ENCODE peak calls at places on chromosomes 4 and X, in four cellular contexts. Q is astrocyte, K is AG04450, R is suprapubic skin. U is an unnamed sample.

GRCh38 chrX:148723551-148723950 is 223.1 kb downstream of the AFF2 start:
- DNase-seq in Q (no peak), R (no peak), K (no peak), U (no peak)

GRCh38 chr4:37604464-37604863 is 81.7 kb downstream of the RELL1 start:
- DNase-seq in R (no peak), Q (peak; percentile 50), K (no peak), U (no peak)

GRCh38 chrX:37817579-37817978 is 29.8 kb downstream of the DYNLT3 start:
- DNase-seq in R (no peak), K (no peak), Q (no peak), U (no peak)

GRCh38 chr4:102429553-102429952 is 71.6 kb upstream of the NFKB1 start:
- DNase-seq in R (no peak), Q (peak; percentile 98), K (no peak), U (peak; percentile 77)

GRCh38 chr4:121155893-121156292 is 8.2 kb downstream of the TNIP3 start:
- DNase-seq in Q (peak; percentile 90), K (peak; percentile 54), R (no peak), U (peak; percentile 86)

GRCh38 chrX:115330498-115331138 is 41.1 kb downstream of the LUZP4 start:
- DNase-seq in R (no peak), Q (peak; percentile 43), K (no peak), U (peak; percentile 80)

GRCh38 chrX:77404318-77404878 is 42.8 kb upstream of the FGF16 start:
- DNase-seq in R (no peak), Q (peak; percentile 10), K (no peak), U (no peak)

GRCh38 chr4:576991-577498 is 950 bp upstream of the TMEM271 start:
- DNase-seq in Q (no peak), R (no peak), K (no peak), U (no peak)

GRCh38 chr4:175536852-175537453 is 275.1 kb downstream of the GPM6A start:
- DNase-seq in Q (peak; percentile 49), K (peak; percentile 8), R (no peak), U (peak; percentile 90)

GRCh38 chr4:155666701-155667537 is at the start of gene GUCY1A1:
- DNase-seq in K (no peak), Q (peak; percentile 6), R (peak; percentile 74), U (peak; percentile 18)

GRCh38 chrX:45889471-45889870 is 655.8 kb downstream of the ZNF674 start:
- DNase-seq in Q (peak; percentile 51), R (no peak), K (no peak), U (no peak)

GRCh38 chr4:184039963-184040383 is 134.9 kb downstream of the STOX2 start:
- DNase-seq in K (no peak), Q (no peak), R (no peak), U (no peak)

GRCh38 chr4:142264961-142265360 is 581.1 kb downstream of the INPP4B start:
- DNase-seq in Q (peak; percentile 67), K (peak; percentile 71), R (no peak), U (peak; percentile 51)

GRCh38 chrX:6021316-6022091 is 207.2 kb downstream of the NLGN4X start:
- DNase-seq in K (no peak), R (no peak), Q (peak; percentile 21), U (peak; percentile 11)
- TF ChIP-seq CTCF in K (peak; percentile 3), R (peak; percentile 32), Q (peak; percentile 60), U (peak; percentile 47)

GRCh38 chr4:56870927-56871326 is 36.8 kb upstream of the REST start:
- DNase-seq in Q (peak; percentile 9), R (no peak), K (peak; percentile 26), U (peak; percentile 37)

GRCh38 chr4:56871357-56871993 is 36.2 kb upstream of the REST start:
- DNase-seq in K (no peak), Q (no peak), R (no peak), U (peak; percentile 14)

GRCh38 chr4:56874166-56874565 is 33.5 kb upstream of the REST start:
- DNase-seq in K (no peak), Q (no peak), R (no peak), U (no peak)

GRCh38 chr4:56876264-56876663 is 31.4 kb upstream of the REST start:
- DNase-seq in R (no peak), Q (no peak), K (no peak), U (no peak)

GRCh38 chr4:56874918-56875317 is 32.8 kb upstream of the REST start:
- DNase-seq in Q (no peak), K (no peak), R (no peak), U (no peak)
- H3K4me3 ChIP-seq in Q (no peak overlapping the region), K (no peak overlapping the region), R (no peak overlapping the region), U (no peak overlapping the region)

GRCh38 chr4:140150886-140151699 is 2.9 kb downstream of the MAML3 start:
- DNase-seq in K (peak; percentile 94), R (peak; percentile 92), Q (peak; percentile 94), U (peak; percentile 96)
- TF ChIP-seq CTCF in K (no peak), R (no peak), Q (no peak), U (no peak)

GRCh38 chrX:153646620-153647373 is at the start of gene DUSP9:
- DNase-seq in K (no peak), R (peak; percentile 46), Q (no peak), U (peak; percentile 27)

GRCh38 chrX:153645921-153646481 is 1.0 kb upstream of the DUSP9 start:
- DNase-seq in R (no peak), Q (no peak), K (no peak), U (no peak)

GRCh38 chrX:153648358-153649177 is 1.6 kb downstream of the DUSP9 start:
- DNase-seq in R (no peak), K (no peak), Q (no peak), U (no peak)

GRCh38 chrX:153649178-153649914 is 2.3 kb downstream of the DUSP9 start:
- DNase-seq in R (peak; percentile 55), Q (no peak), K (no peak), U (no peak)

DNA sequence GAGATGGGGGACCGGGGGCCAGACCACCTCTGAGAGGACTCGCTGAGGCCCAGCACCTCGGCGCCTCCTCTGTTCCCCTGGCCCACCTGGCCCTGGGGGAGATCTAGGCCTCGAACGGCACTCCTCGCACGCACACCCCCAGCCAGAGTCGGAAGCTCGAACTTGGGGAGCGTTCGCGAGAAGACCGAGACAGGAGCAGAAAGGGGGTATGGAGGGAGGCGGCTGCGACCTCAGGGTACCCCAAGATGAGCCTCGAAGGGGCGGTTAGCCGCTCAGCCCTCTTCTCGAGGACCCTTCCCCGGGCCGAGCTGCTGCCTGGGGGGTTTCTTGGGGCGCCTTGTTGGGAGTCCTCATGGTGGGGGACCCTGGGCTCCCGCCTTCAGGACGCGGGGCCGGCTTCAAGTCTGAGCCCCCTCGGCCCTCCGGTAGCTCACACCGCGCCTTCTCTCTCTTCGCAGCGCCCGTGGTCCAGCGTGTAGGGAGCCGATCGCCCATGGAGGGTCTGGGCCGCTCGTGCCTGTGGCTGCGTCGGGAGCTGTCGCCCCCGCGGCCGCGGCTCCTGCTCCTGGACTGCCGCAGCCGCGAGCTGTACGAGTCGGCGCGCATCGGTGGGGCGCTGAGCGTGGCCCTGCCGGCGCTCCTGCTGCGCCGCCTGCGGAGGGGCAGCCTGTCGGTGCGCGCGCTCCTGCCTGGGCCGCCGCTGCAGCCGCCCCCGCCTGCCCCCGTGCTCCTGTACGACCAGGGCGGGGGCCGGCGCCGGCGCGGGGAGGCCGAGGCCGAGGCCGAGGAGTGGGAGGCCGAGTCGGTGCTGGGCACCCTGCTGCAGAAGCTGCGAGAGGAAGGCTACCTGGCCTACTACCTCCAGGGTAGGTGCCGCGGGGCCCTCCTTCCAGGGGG is 706 bp downstream of the DUSP9 start:
- DNase-seq in K (no peak), Q (no peak), R (peak; percentile 58), U (no peak)
- H3K4me3 ChIP-seq in K (no peak overlapping the region), Q (no peak overlapping the region), R (peak overlapping the region; percentile 37), U (no peak overlapping the region)

GRCh38 chrX:18883961-18884765 is 99.8 kb downstream of the PHKA2 start:
- DNase-seq in R (peak; percentile 46), K (no peak), Q (no peak), U (no peak)
- TF ChIP-seq CTCF in R (no peak), K (no peak), Q (no peak), U (no peak)

DNA sequence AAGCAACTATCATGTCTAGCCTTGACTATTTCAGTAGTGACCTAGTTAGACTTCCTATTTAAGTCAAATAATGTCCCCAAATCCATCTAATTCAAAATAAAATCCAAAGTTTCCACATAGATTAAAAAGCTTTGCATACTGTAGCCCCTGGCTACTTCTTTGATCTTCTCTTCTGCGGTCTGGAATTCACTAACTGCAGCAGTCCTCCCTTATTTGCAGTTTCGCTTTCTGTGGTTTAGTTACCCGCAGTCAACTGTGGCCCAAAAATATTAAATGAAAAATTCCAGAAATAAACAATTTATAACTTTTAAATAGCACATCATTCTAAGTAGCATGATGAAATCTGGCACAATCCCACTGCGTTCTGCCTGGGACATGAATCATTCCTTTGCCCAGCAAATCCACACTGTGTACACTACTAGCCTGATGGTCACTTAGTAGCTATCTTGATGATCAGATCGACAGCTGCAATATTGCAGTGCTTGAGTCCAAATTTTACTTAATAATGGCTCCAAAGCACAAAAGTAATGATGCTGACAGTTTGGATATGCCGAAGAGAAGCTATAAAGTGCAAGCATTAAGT is 86.7 kb upstream of the NPNT start:
- DNase-seq in K (peak; percentile 66), Q (peak; percentile 66), R (no peak), U (peak; percentile 94)
- H3K4me3 ChIP-seq in K (peak overlapping the region; percentile 47), Q (no peak overlapping the region), R (no peak overlapping the region), U (peak overlapping the region; percentile 28)

U was measured in choroid plexus epithelial cell.